ENCODE peak calls at places on chromosomes 4 and X, in ten cellular contexts. A is sigmoid colon, B is aorta, C is psoas muscle, T is right cardiac atrium, L is ovary, P is PC-3, Z is fibroblast of lung, M is AG04450, G is heart right ventricle. N is an unnamed sample.

GRCh38 chr4:115491686-115492085 is 378.3 kb upstream of the NDST4 start:
- DNase-seq in C (no peak), A (no peak), P (no peak), B (no peak), L (no peak), Z (no peak), T (no peak), G (no peak), M (no peak), N (no peak)

GRCh38 chr4:3858046-3858730 is 92.0 kb downstream of the ADRA2C start:
- DNase-seq in M (no peak), C (peak), A (no peak), Z (no peak), T (no peak), P (no peak), G (no peak), B (no peak), L (no peak), N (no peak)

GRCh38 chrX:49166914-49167739 is 4.6 kb downstream of the MAGIX start:
- DNase-seq in T (peak), P (peak), A (peak), B (peak), M (no peak), L (peak), G (peak), C (peak), Z (peak), N (no peak)

GRCh38 chrX:110531873-110532272 is 173.2 kb downstream of the RTL9 start:
- DNase-seq in P (no peak), M (no peak), T (peak), A (no peak), C (no peak), B (no peak), L (no peak), Z (no peak), G (peak), N (no peak)

GRCh38 chrX:54711735-54712134 is 86.3 kb downstream of the ITIH6 start:
- DNase-seq in B (no peak), G (no peak), Z (no peak), M (no peak), A (no peak), P (no peak), T (no peak), L (no peak), C (no peak), N (no peak)

GRCh38 chr4:85153221-85153620 is 186.7 kb upstream of the WDFY3 start:
- DNase-seq in C (no peak), Z (peak), M (no peak), L (no peak), T (no peak), P (no peak), G (no peak), A (no peak), B (no peak), N (no peak)

GRCh38 chr4:173420324-173420752 is 21.4 kb upstream of the SCRG1 start:
- DNase-seq in L (no peak), P (peak), B (no peak), M (no peak), C (no peak), T (no peak), G (no peak), Z (peak), A (no peak), N (no peak)

GRCh38 chr4:15149842-15150592 is 147.7 kb downstream of the CPEB2 start:
- DNase-seq in A (peak), B (peak), M (peak), G (peak), T (peak), L (peak), C (peak), Z (peak), P (peak), N (no peak)

GRCh38 chr4:105859233-105859632 is 36.0 kb upstream of the NPNT start:
- DNase-seq in C (no peak), L (no peak), G (no peak), T (no peak), P (peak), A (no peak), M (peak), B (no peak), Z (peak), N (peak)

GRCh38 chr4:55706526-55706925 is 70.4 kb upstream of the NMU start:
- DNase-seq in M (no peak), T (no peak), C (no peak), Z (no peak), A (no peak), G (no peak), P (no peak), L (no peak), B (no peak), N (no peak)

GRCh38 chr4:19592391-19592790 is 659.3 kb upstream of the SLIT2 start:
- DNase-seq in T (no peak), B (no peak), L (no peak), M (no peak), Z (no peak), P (peak), A (no peak), C (no peak), G (no peak), N (no peak)

GRCh38 chr4:20591571-20592455 is 108.4 kb upstream of the PACRGL start:
- DNase-seq in Z (no peak), B (no peak), M (no peak), A (no peak), G (no peak), P (no peak), L (no peak), C (no peak), T (no peak), N (no peak)

GRCh38 chr4:181259081-181259480 is 984.1 kb upstream of the TENM3 start:
- DNase-seq in L (no peak), A (no peak), G (no peak), T (no peak), C (no peak), Z (no peak), B (no peak), P (no peak), M (no peak), N (no peak)

GRCh38 chr4:172596206-172596605 is 572.4 kb upstream of the GALNT7 start:
- DNase-seq in G (no peak), A (no peak), Z (no peak), M (no peak), T (no peak), P (peak), B (no peak), C (no peak), L (no peak), N (no peak)

GRCh38 chr4:139492429-139492828 is 38.5 kb downstream of the RAB33B start:
- DNase-seq in B (no peak), P (no peak), C (no peak), L (no peak), A (no peak), Z (no peak), T (no peak), G (no peak), M (no peak), N (no peak)

GRCh38 chr4:185839204-185839712 is 27.3 kb upstream of the SORBS2 start:
- DNase-seq in Z (peak), T (peak), M (peak), P (peak), L (peak), C (peak), B (peak), A (peak), G (peak), N (no peak)

GRCh38 chr4:80419946-80420345 is 84.4 kb downstream of the CFAP299 start:
- DNase-seq in C (no peak), B (no peak), A (no peak), L (no peak), G (no peak), P (no peak), T (no peak), Z (no peak), M (no peak), N (no peak)

GRCh38 chr4:146134761-146135160 is 40.8 kb upstream of the LSM6 start:
- DNase-seq in P (no peak), T (peak), B (no peak), C (no peak), M (no peak), L (no peak), A (no peak), Z (no peak), G (peak), N (peak)

GRCh38 chrX:48902776-48903175 is 5.0 kb downstream of the PQBP1 start:
- DNase-seq in T (no peak), G (no peak), M (no peak), C (no peak), P (no peak), B (peak), A (no peak), L (no peak), Z (no peak), N (no peak)

GRCh38 chr4:161714928-161715327 is 448.9 kb downstream of the FSTL5 start:
- DNase-seq in T (no peak), L (no peak), P (no peak), G (no peak), M (no peak), Z (peak), C (no peak), B (no peak), A (no peak), N (no peak)

GRCh38 chrX:147476008-147476407 is 435.7 kb upstream of the FMR1 start:
- DNase-seq in A (no peak), Z (no peak), L (no peak), T (no peak), B (no peak), P (peak), G (peak), M (no peak), C (no peak), N (no peak)

GRCh38 chr4:71441186-71442169 is 102.7 kb downstream of the SLC4A4 start:
- DNase-seq in B (no peak), L (no peak), C (no peak), T (no peak), Z (no peak), G (no peak), P (peak), M (no peak), A (no peak), N (no peak)

GRCh38 chrX:107714196-107714811 is 61.3 kb downstream of the TSC22D3 start:
- DNase-seq in P (no peak), M (no peak), T (no peak), C (peak), Z (peak), B (no peak), G (no peak), A (no peak), L (no peak), N (no peak)

GRCh38 chrX:107711521-107712041 is 64.0 kb downstream of the TSC22D3 start:
- DNase-seq in L (peak), M (no peak), Z (no peak), G (no peak), T (no peak), C (no peak), P (no peak), B (no peak), A (peak), N (no peak)

GRCh38 chrX:107713205-107714195 is 62.1 kb downstream of the TSC22D3 start:
- DNase-seq in G (no peak), B (no peak), P (no peak), T (no peak), Z (peak), M (no peak), L (peak), A (peak), C (peak), N (no peak)

GRCh38 chrX:107710617-107711391 is 64.8 kb downstream of the TSC22D3 start:
- DNase-seq in T (no peak), L (peak), G (peak), M (peak), P (peak), A (peak), Z (peak), C (peak), B (peak), N (peak)

GRCh38 chrX:107712231-107713204 is 63.1 kb downstream of the TSC22D3 start:
- DNase-seq in B (peak), M (no peak), A (peak), G (no peak), Z (peak), T (no peak), C (peak), P (no peak), L (peak), N (no peak)
- H3K27ac ChIP-seq in B (peak), M (no peak), A (peak), G (peak), Z (no peak), T (peak), C (peak), P (no peak), L (no peak), N (peak)

GRCh38 chr4:77003400-77003799 is 53.8 kb downstream of the SEPTIN11 start:
- DNase-seq in Z (no peak), C (no peak), L (no peak), B (no peak), G (no peak), A (no peak), P (no peak), M (no peak), T (no peak), N (no peak)

GRCh38 chr4:76998251-76998901 is 48.8 kb downstream of the SEPTIN11 start:
- DNase-seq in C (no peak), Z (peak), L (no peak), T (no peak), G (no peak), A (no peak), M (no peak), B (no peak), P (no peak), N (no peak)

GRCh38 chr4:77002721-77003120 is 53.2 kb downstream of the SEPTIN11 start:
- DNase-seq in B (no peak), G (no peak), L (no peak), M (no peak), A (no peak), Z (no peak), P (no peak), T (no peak), C (no peak), N (no peak)

GRCh38 chr4:77001907-77002306 is 52.4 kb downstream of the SEPTIN11 start:
- DNase-seq in L (no peak), C (no peak), P (peak), M (no peak), A (no peak), T (no peak), B (no peak), Z (peak), G (no peak), N (no peak)

DNA sequence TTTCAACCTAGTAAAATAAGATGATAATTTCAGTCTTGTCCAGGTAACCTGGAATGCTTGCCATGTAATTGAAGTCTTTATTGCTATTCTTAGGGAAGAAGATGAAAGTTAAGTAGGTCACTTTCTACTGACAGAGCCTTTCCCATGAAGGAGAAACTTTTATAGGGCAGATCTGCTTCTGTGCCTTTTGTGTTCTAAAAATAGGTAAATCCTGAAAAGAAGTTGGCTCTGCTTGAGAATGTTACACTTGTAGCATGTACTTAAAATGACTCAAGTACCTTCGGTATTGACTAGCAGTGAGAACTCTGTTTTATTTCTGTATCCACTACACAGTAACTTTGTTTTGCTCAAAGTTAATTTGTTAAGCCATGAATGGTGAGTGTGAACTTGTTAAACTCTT is 52.8 kb downstream of the SEPTIN11 start:
- DNase-seq in P (no peak), T (no peak), Z (peak), B (no peak), L (no peak), M (no peak), G (no peak), C (no peak), A (no peak), N (no peak)
- H3K27ac ChIP-seq in P (peak), T (no peak), Z (peak), B (peak), L (no peak), M (no peak), G (peak), C (peak), A (peak), N (peak)

GRCh38 chrX:122972604-122973003 is 211.5 kb upstream of the GRIA3 start:
- DNase-seq in A (no peak), M (no peak), P (no peak), G (no peak), T (no peak), B (no peak), C (no peak), L (no peak), Z (no peak), N (no peak)
- H3K27ac ChIP-seq in A (no peak), M (no peak), P (no peak), G (no peak), T (no peak), B (no peak), C (no peak), L (no peak), Z (no peak), N (no peak)

GRCh38 chr4:176833416-176833815 is 40.7 kb upstream of the VEGFC start:
- DNase-seq in A (no peak), B (no peak), L (no peak), Z (no peak), P (no peak), C (no peak), M (no peak), T (no peak), G (no peak), N (no peak)
- H3K27ac ChIP-seq in A (no peak), B (no peak), L (no peak), Z (no peak), P (no peak), C (no peak), M (no peak), T (no peak), G (no peak), N (no peak)

DNA sequence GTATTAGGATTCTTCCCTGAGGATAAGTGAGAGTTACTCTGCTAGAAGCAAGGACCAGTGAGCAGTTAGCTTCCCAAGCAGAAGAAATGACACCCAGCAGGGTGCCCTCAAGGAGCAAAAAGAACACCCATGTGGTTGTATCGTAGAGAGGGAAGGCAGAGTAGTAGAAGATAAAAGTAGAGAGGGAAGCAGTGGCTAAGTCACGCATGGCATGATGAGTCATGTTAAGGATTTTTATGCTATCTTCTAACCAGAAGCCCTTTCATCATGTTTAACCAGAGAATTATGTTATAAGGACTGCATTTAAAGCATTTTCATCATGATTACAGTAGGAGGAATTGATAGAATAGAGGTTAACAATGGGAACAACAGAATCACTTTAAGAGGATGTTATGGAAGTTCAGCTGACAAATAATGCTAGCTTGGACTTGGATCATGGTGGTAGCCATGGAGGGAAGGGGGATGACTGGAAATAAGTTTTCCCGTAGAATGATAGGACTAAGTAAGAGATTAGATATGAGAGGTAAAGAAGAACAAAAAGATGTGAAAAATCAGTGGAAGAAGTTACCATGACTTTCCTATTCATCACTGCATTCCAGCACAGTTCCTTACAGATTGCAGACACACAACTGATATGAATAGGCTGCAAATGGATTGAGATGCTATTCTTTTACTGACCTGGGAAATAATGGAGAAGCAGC is 383.5 kb upstream of the INTU start:
- DNase-seq in Z (peak), G (no peak), L (no peak), P (peak), M (no peak), C (no peak), B (no peak), T (no peak), A (no peak), N (no peak)
- H3K27ac ChIP-seq in Z (no peak), G (no peak), L (no peak), P (peak), M (no peak), C (no peak), B (no peak), T (no peak), A (no peak), N (no peak)

DNA sequence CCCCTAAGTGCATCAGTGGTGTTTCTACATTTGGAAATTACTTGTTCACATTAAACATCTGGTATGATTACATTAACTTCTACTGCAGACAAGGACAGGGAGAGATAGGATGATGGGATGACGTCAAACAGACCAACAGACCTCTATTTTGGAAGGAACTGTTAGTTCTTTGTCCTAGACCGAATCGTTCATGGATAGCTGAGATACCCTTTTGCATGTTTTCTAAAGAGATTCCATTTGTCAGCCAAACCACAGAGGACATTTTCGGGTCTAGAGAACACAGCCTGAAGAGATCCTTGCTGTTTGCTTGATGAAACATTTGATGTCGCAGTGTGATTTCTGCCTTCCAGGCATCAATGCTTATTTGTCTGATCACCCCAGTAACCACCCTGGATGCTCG is 27.7 kb downstream of the CHST7 start:
- DNase-seq in B (no peak), T (no peak), M (no peak), A (no peak), L (no peak), P (no peak), Z (peak), G (no peak), C (no peak), N (no peak)
- H3K27ac ChIP-seq in B (no peak), T (peak), M (peak), A (no peak), L (no peak), P (no peak), Z (no peak), G (no peak), C (no peak), N (no peak)

GRCh38 chrX:154002215-154002719 is 17.4 kb downstream of the IRAK1 start:
- DNase-seq in G (no peak), M (no peak), L (no peak), B (peak), A (no peak), T (no peak), P (peak), Z (peak), C (no peak), N (no peak)
- H3K27ac ChIP-seq in G (peak), M (peak), L (no peak), B (no peak), A (peak), T (no peak), P (peak), Z (peak), C (peak), N (no peak)

DNA sequence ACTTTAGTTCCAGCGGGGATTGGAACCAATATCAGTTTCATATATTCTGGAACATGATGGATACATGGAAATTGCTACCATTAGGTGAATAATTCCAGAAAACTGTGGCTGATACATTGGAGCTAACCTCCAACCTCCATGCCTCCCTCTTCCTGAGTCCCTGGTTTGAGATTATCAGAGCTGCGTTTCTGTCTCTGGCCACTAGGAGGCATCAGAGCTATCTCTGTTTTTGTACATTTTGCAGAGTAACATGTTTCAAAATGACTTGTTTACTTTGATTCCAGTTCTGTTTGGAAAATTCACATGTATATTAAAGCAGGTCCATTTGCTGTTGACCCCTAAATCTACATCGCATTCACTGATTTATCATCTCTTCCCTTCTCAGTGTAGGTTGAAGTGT is 2.4 kb upstream of the RAB40AL start:
- DNase-seq in T (no peak), G (no peak), P (peak), B (no peak), L (no peak), M (no peak), Z (peak), C (no peak), A (no peak), N (no peak)
- H3K27ac ChIP-seq in T (no peak), G (no peak), P (no peak), B (no peak), L (no peak), M (no peak), Z (no peak), C (no peak), A (no peak), N (no peak)

DNA sequence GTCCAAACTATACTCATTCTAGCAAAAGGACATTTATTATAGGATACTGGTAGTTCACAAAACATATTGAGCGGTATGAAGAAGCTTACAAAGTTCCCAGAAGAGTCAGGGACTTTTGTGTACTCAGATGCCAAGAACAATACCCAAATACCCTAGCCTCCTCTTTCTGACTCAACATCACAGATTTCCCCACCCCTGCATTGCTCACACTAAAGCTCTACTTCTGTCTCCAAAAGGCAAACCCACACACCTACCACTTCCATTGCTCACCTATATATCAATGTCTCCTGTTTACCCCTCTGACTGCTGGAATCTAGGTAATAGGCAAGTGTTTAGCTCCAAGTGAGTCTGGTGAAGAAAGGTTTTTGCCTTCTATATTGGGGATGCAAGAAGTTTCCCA is 100.7 kb upstream of the HCCS start:
- DNase-seq in T (no peak), G (no peak), Z (no peak), B (no peak), P (peak), L (no peak), M (no peak), A (no peak), C (no peak), N (peak)
- H3K27ac ChIP-seq in T (no peak), G (no peak), Z (no peak), B (no peak), P (no peak), L (no peak), M (no peak), A (no peak), C (no peak), N (no peak)

N was measured in epithelial cell of prostate.